ENCODE peak calls at places on chromosome 10, in four cellular contexts. O is sigmoid colon, D is AG04450, Q is cardiac fibroblast. P is an unnamed sample.

GRCh38 chr10:94112321-94112720 is 118.6 kb downstream of the PLCE1 start:
- DNase-seq in O (no peak), D (no peak), Q (no peak), P (no peak)

GRCh38 chr10:21069278-21069677 is 172.2 kb upstream of the NEBL start:
- DNase-seq in O (no peak), D (no peak), Q (no peak), P (no peak)

GRCh38 chr10:13276749-13277394 is 23.0 kb downstream of the PHYH start:
- DNase-seq in O (no peak), D (no peak), Q (peak; percentile 30), P (no peak)

GRCh38 chr10:73480158-73480557 is 15.7 kb downstream of the PPP3CB start:
- DNase-seq in O (no peak), D (no peak), Q (peak; percentile 64), P (peak; percentile 76)

GRCh38 chr10:111551001-111551400 is 474.2 kb downstream of the ADRA2A start:
- DNase-seq in O (no peak), D (no peak), Q (peak; percentile 51), P (no peak)

GRCh38 chr10:43939389-43939938 is 290.8 kb upstream of the ZNF32 start:
- DNase-seq in O (no peak), D (no peak), Q (no peak), P (no peak)

GRCh38 chr10:72834183-72834825 is 59.2 kb upstream of the OIT3 start:
- DNase-seq in O (peak; percentile 74), D (peak; percentile 60), Q (peak; percentile 88), P (peak; percentile 65)

GRCh38 chr10:29826801-29827200 is 192.0 kb upstream of the SVIL start:
- DNase-seq in O (no peak), D (no peak), Q (no peak), P (no peak)

GRCh38 chr10:13100349-13101294 is 659 bp downstream of the OPTN start:
- DNase-seq in O (peak; percentile 74), D (no peak), Q (peak; percentile 49), P (peak; percentile 37)

GRCh38 chr10:117719558-117719957 is 177.0 kb downstream of the EMX2 start:
- DNase-seq in O (no peak), D (no peak), Q (no peak), P (no peak)

GRCh38 chr10:79068562-79069324 is at the start of gene ZMIZ1:
- DNase-seq in O (peak; percentile 97), D (peak; percentile 75), Q (peak; percentile 95), P (peak; percentile 77)

GRCh38 chr10:19817251-19818046 is 1.2 kb downstream of the PLXDC2 start:
- DNase-seq in O (peak; percentile 72), D (no peak), Q (no peak), P (no peak)

GRCh38 chr10:91167406-91167805 is 53.1 kb upstream of the PCGF5 start:
- DNase-seq in O (no peak), D (no peak), Q (no peak), P (no peak)

GRCh38 chr10:15433850-15434537 is 62.9 kb upstream of the FAM171A1 start:
- DNase-seq in O (no peak), D (peak; percentile 36), Q (peak; percentile 73), P (peak; percentile 33)

GRCh38 chr10:69849790-69850189 is 48.1 kb downstream of the COL13A1 start:
- DNase-seq in O (no peak), D (no peak), Q (no peak), P (no peak)

GRCh38 chr10:110138197-110138812 is 69.1 kb upstream of the MXI1 start:
- DNase-seq in O (no peak), D (peak; percentile 26), Q (peak; percentile 82), P (peak; percentile 65)

GRCh38 chr10:49831352-49832040 is 69.4 kb upstream of the OGDHL start:
- DNase-seq in O (no peak), D (no peak), Q (peak; percentile 50), P (peak; percentile 23)

GRCh38 chr10:132519382-132520146 is 18.0 kb upstream of the INPP5A start:
- DNase-seq in O (peak; percentile 68), D (no peak), Q (no peak), P (no peak)

GRCh38 chr10:86263907-86264306 is 102.7 kb downstream of the GRID1 start:
- DNase-seq in O (peak; percentile 47), D (no peak), Q (no peak), P (no peak)

GRCh38 chr10:86363833-86364511 is 2.6 kb downstream of the GRID1 start:
- DNase-seq in O (peak; percentile 57), D (no peak), Q (no peak), P (no peak)

GRCh38 chr10:72126872-72127232 is 38.5 kb upstream of the SPOCK2 start:
- DNase-seq in O (no peak), D (no peak), Q (no peak), P (no peak)

GRCh38 chr10:112446055-112446854 is 459 bp downstream of the ZDHHC6 start:
- DNase-seq in O (no peak), D (no peak), Q (peak; percentile 44), P (peak; percentile 44)

GRCh38 chr10:47137311-47137851 is 162.6 kb upstream of the GDF10 start:
- DNase-seq in O (no peak), D (peak; percentile 72), Q (peak; percentile 88), P (peak; percentile 42)

GRCh38 chr10:132866601-132867381 is 75.6 kb downstream of the CFAP46 start:
- DNase-seq in O (peak; percentile 38), D (no peak), Q (no peak), P (no peak)

GRCh38 chr10:24873281-24873683 is 79.1 kb downstream of the PRTFDC1 start:
- DNase-seq in O (no peak), D (peak; percentile 88), Q (peak; percentile 98), P (peak; percentile 96)

GRCh38 chr10:20105931-20106330 is 289.7 kb downstream of the PLXDC2 start:
- DNase-seq in O (no peak), D (peak; percentile 30), Q (peak; percentile 14), P (no peak)

GRCh38 chr10:93872776-93873175 is 21.0 kb upstream of the SLC35G1 start:
- DNase-seq in O (no peak), D (no peak), Q (no peak), P (no peak)

GRCh38 chr10:86944471-86944870 is 12.9 kb downstream of the MMRN2 start:
- DNase-seq in O (peak; percentile 6), D (no peak), Q (no peak), P (peak; percentile 67)

GRCh38 chr10:13272164-13272571 is 27.7 kb downstream of the PHYH start:
- DNase-seq in O (peak; percentile 71), D (peak; percentile 38), Q (peak; percentile 22), P (no peak)

GRCh38 chr10:47257396-47258120 is 42.4 kb upstream of the GDF10 start:
- DNase-seq in O (peak; percentile 19), D (no peak), Q (peak; percentile 76), P (peak; percentile 41)

GRCh38 chr10:35089641-35090161 is 440 bp downstream of the CUL2 start:
- DNase-seq in O (no peak), D (no peak), Q (peak; percentile 2), P (peak; percentile 8)

GRCh38 chr10:18501198-18501597 is 150.2 kb downstream of the NSUN6 start:
- DNase-seq in O (no peak), D (no peak), Q (peak; percentile 53), P (peak; percentile 23)

GRCh38 chr10:16809074-16809718 is 8.0 kb downstream of the RSU1 start:
- DNase-seq in O (no peak), D (no peak), Q (peak; percentile 65), P (peak; percentile 30)

GRCh38 chr10:4450981-4451501 is 375.0 kb upstream of the AKR1E2 start:
- DNase-seq in O (no peak), D (peak; percentile 52), Q (peak; percentile 88), P (peak; percentile 86)

GRCh38 chr10:63702107-63702506 is 180.9 kb downstream of the REEP3 start:
- DNase-seq in O (no peak), D (no peak), Q (no peak), P (no peak)

GRCh38 chr10:60236869-60237524 is 152.7 kb downstream of the ANK3 start:
- DNase-seq in O (peak; percentile 74), D (no peak), Q (peak; percentile 25), P (peak; percentile 44)

GRCh38 chr10:121667948-121668335 is 69.7 kb upstream of the FGFR2 start:
- DNase-seq in O (no peak), D (no peak), Q (no peak), P (peak; percentile 85)

GRCh38 chr10:121672733-121673132 is 74.5 kb upstream of the FGFR2 start:
- DNase-seq in O (no peak), D (no peak), Q (no peak), P (no peak)

GRCh38 chr10:121668336-121669009 is 70.2 kb upstream of the FGFR2 start:
- DNase-seq in O (peak; percentile 92), D (no peak), Q (no peak), P (peak; percentile 38)

GRCh38 chr10:121665809-121666208 is 67.6 kb upstream of the FGFR2 start:
- DNase-seq in O (no peak), D (no peak), Q (no peak), P (no peak)

GRCh38 chr10:121669010-121669366 is 70.7 kb upstream of the FGFR2 start:
- DNase-seq in O (no peak), D (no peak), Q (no peak), P (no peak)
- H3K4me3 ChIP-seq in O (peak overlapping the region; percentile 18), D (no peak overlapping the region), Q (no peak overlapping the region), P (no peak overlapping the region)

GRCh38 chr10:99526861-99527504 is 5.8 kb upstream of the NKX2-3 start:
- DNase-seq in O (no peak), D (no peak), Q (no peak), P (no peak)

GRCh38 chr10:99527526-99528255 is 5.1 kb upstream of the NKX2-3 start:
- DNase-seq in O (no peak), D (no peak), Q (peak; percentile 13), P (peak; percentile 7)

GRCh38 chr10:99524736-99525380 is 7.9 kb upstream of the NKX2-3 start:
- DNase-seq in O (no peak), D (no peak), Q (no peak), P (no peak)

GRCh38 chr10:99524050-99524666 is 8.6 kb upstream of the NKX2-3 start:
- DNase-seq in O (no peak), D (no peak), Q (no peak), P (no peak)

GRCh38 chr10:99525897-99526296 is 6.8 kb upstream of the NKX2-3 start:
- DNase-seq in O (no peak), D (no peak), Q (no peak), P (no peak)
- H3K4me3 ChIP-seq in O (no peak overlapping the region), D (no peak overlapping the region), Q (no peak overlapping the region), P (no peak overlapping the region)

DNA sequence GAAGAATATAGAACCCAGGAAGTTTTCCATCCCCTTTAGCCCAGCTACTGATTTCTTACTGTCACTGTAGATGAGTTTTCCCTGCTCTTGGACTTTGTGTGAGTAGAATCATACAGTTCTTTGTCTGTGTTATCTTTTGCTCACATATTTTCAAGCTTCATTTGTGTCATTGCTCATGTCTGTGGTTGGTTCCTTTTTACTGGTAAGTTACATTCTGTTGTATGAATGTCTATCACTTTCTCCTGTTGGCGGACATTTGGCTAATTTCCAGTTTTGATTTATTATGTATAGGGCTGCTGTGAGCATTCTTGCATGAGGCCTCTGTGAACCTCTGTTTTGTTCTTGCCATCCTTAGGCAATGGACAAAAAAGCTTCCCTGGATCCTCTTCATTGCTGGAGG is 5.3 kb downstream of the GLRX3 start:
- DNase-seq in O (no peak), D (no peak), Q (no peak), P (no peak)
- H3K4me3 ChIP-seq in O (no peak overlapping the region), D (no peak overlapping the region), Q (no peak overlapping the region), P (no peak overlapping the region)

GRCh38 chr10:89701238-89702120 is at the start of gene KIF20B:
- DNase-seq in O (peak; percentile 96), D (peak; percentile 88), Q (peak; percentile 97), P (peak; percentile 94)
- H3K4me3 ChIP-seq in O (peak within 1 kb of the TSS; percentile 69), D (peak within 1 kb of the TSS; percentile 98), Q (peak within 1 kb of the TSS; percentile 86), P (peak within 1 kb of the TSS; percentile 77)

P was measured in bronchial epithelial cell.